ENCODE peak calls at places on chromosomes 3 and 15, in four cellular contexts. One of them, this sample, is unnamed.

GRCh38 chr3:145427355-145427754 is 733.6 kb downstream of the PLOD2 start:
- DNase-seq in SK-N-SH: no peak
- DNase-seq in K562: no peak
- DNase-seq in H1: no peak
- DNase-seq in this sample: no peak

GRCh38 chr3:3578723-3579122 is 220.5 kb upstream of the LRRN1 start:
- DNase-seq in SK-N-SH: no peak
- DNase-seq in K562: no peak
- DNase-seq in H1: no peak
- DNase-seq in this sample: no peak

GRCh38 chr15:53454535-53454842 is 305.0 kb downstream of the WDR72 start:
- DNase-seq in SK-N-SH: no peak
- DNase-seq in K562: no peak
- DNase-seq in H1: no peak
- DNase-seq in this sample: no peak

GRCh38 chr15:64690578-64691296 is 84.7 kb downstream of the RBPMS2 start:
- DNase-seq in SK-N-SH: no peak
- DNase-seq in K562: peak; percentile 31
- DNase-seq in H1: no peak
- DNase-seq in this sample: no peak

GRCh38 chr3:46496745-46497555 is 826 bp upstream of the RTP3 start:
- DNase-seq in SK-N-SH: no peak
- DNase-seq in K562: no peak
- DNase-seq in H1: peak; percentile 36
- DNase-seq in this sample: peak; percentile 8

GRCh38 chr3:169545606-169546005 is 117.9 kb downstream of the MECOM start:
- DNase-seq in SK-N-SH: peak; percentile 64
- DNase-seq in K562: no peak
- DNase-seq in H1: no peak
- DNase-seq in this sample: no peak

GRCh38 chr3:183468424-183468823 is 40.0 kb upstream of the MCF2L2 start:
- DNase-seq in SK-N-SH: no peak
- DNase-seq in K562: no peak
- DNase-seq in H1: no peak
- DNase-seq in this sample: no peak

GRCh38 chr3:195058311-195059005 is 212.5 kb downstream of the XXYLT1 start:
- DNase-seq in SK-N-SH: no peak
- DNase-seq in K562: no peak
- DNase-seq in H1: no peak
- DNase-seq in this sample: no peak

GRCh38 chr3:167228135-167228534 is 152.0 kb downstream of the ZBBX start:
- DNase-seq in SK-N-SH: no peak
- DNase-seq in K562: no peak
- DNase-seq in H1: no peak
- DNase-seq in this sample: no peak

GRCh38 chr3:185250247-185250646 is 3.6 kb downstream of the EHHADH start:
- DNase-seq in SK-N-SH: no peak
- DNase-seq in K562: no peak
- DNase-seq in H1: no peak
- DNase-seq in this sample: no peak

GRCh38 chr15:70062321-70062956 is 35.3 kb downstream of the TLE3 start:
- DNase-seq in SK-N-SH: peak; percentile 91
- DNase-seq in K562: no peak
- DNase-seq in H1: no peak
- DNase-seq in this sample: no peak

GRCh38 chr3:87798567-87798947 is 260.2 kb downstream of the CGGBP1 start:
- DNase-seq in SK-N-SH: no peak
- DNase-seq in K562: no peak
- DNase-seq in H1: no peak
- DNase-seq in this sample: no peak

GRCh38 chr15:68197170-68197492 is 8.0 kb downstream of the CALML4 start:
- DNase-seq in SK-N-SH: no peak
- DNase-seq in K562: no peak
- DNase-seq in H1: no peak
- DNase-seq in this sample: no peak

GRCh38 chr3:178067721-178068120 is 468.5 kb upstream of the KCNMB2 start:
- DNase-seq in SK-N-SH: no peak
- DNase-seq in K562: no peak
- DNase-seq in H1: no peak
- DNase-seq in this sample: no peak

GRCh38 chr3:123169492-123169929 is 32.2 kb upstream of the SEC22A start:
- DNase-seq in SK-N-SH: no peak
- DNase-seq in K562: no peak
- DNase-seq in H1: no peak
- DNase-seq in this sample: no peak

GRCh38 chr3:140022061-140022781 is 87.2 kb downstream of the CLSTN2 start:
- DNase-seq in SK-N-SH: peak; percentile 58
- DNase-seq in K562: no peak
- DNase-seq in H1: no peak
- DNase-seq in this sample: no peak

GRCh38 chr3:12891985-12892839 is 50.8 kb upstream of the RPL32 start:
- DNase-seq in SK-N-SH: peak; percentile 80
- DNase-seq in K562: peak; percentile 74
- DNase-seq in H1: no peak
- DNase-seq in this sample: no peak

GRCh38 chr3:45008117-45008516 is 18.0 kb upstream of the CLEC3B start:
- DNase-seq in SK-N-SH: no peak
- DNase-seq in K562: no peak
- DNase-seq in H1: no peak
- DNase-seq in this sample: no peak

GRCh38 chr3:39485547-39485946 is 18.1 kb downstream of the MOBP start:
- DNase-seq in SK-N-SH: no peak
- DNase-seq in K562: peak; percentile 55
- DNase-seq in H1: no peak
- DNase-seq in this sample: no peak

GRCh38 chr3:64306745-64307144 is 81.5 kb upstream of the PRICKLE2 start:
- DNase-seq in SK-N-SH: no peak
- DNase-seq in K562: no peak
- DNase-seq in H1: no peak
- DNase-seq in this sample: no peak

GRCh38 chr3:194447161-194447560 is 39.6 kb downstream of the ATP13A3 start:
- DNase-seq in SK-N-SH: no peak
- DNase-seq in K562: peak; percentile 38
- DNase-seq in H1: no peak
- DNase-seq in this sample: no peak

GRCh38 chr3:32297366-32297765 is 58.9 kb downstream of the CMTM8 start:
- DNase-seq in SK-N-SH: no peak
- DNase-seq in K562: no peak
- DNase-seq in H1: no peak
- DNase-seq in this sample: no peak
- TF ChIP-seq NRF1 in SK-N-SH: no peak
- TF ChIP-seq NRF1 in K562: no peak
- TF ChIP-seq NRF1 in H1: no peak
- TF ChIP-seq NRF1 in this sample: no peak

GRCh38 chr3:53677406-53677805 is 168.8 kb downstream of the CHDH start:
- DNase-seq in SK-N-SH: peak; percentile 40
- DNase-seq in K562: peak; percentile 7
- DNase-seq in H1: no peak
- DNase-seq in this sample: no peak

GRCh38 chr3:53675022-53675697 is 171.1 kb downstream of the CHDH start:
- DNase-seq in SK-N-SH: peak; percentile 31
- DNase-seq in K562: no peak
- DNase-seq in H1: no peak
- DNase-seq in this sample: no peak

GRCh38 chr3:53675942-53676341 is 170.3 kb downstream of the CHDH start:
- DNase-seq in SK-N-SH: no peak
- DNase-seq in K562: no peak
- DNase-seq in H1: no peak
- DNase-seq in this sample: no peak

GRCh38 chr3:53682807-53683206 is 163.4 kb downstream of the CHDH start:
- DNase-seq in SK-N-SH: no peak
- DNase-seq in K562: no peak
- DNase-seq in H1: no peak
- DNase-seq in this sample: no peak

GRCh38 chr3:53680026-53680425 is 166.2 kb downstream of the CHDH start:
- DNase-seq in SK-N-SH: peak; percentile 79
- DNase-seq in K562: no peak
- DNase-seq in H1: no peak
- DNase-seq in this sample: no peak
- TF ChIP-seq NRF1 in SK-N-SH: no peak
- TF ChIP-seq NRF1 in K562: no peak
- TF ChIP-seq NRF1 in H1: no peak
- TF ChIP-seq NRF1 in this sample: no peak

GRCh38 chr3:65398953-65399352 is 639.8 kb downstream of the MAGI1 start:
- DNase-seq in SK-N-SH: no peak
- DNase-seq in K562: no peak
- DNase-seq in H1: no peak
- DNase-seq in this sample: no peak
- TF ChIP-seq NRF1 in SK-N-SH: no peak
- TF ChIP-seq NRF1 in K562: no peak
- TF ChIP-seq NRF1 in H1: no peak
- TF ChIP-seq NRF1 in this sample: no peak

GRCh38 chr3:150603888-150604319 is 783 bp downstream of the SELENOT start:
- DNase-seq in SK-N-SH: no peak
- DNase-seq in K562: no peak
- DNase-seq in H1: no peak
- DNase-seq in this sample: no peak
- TF ChIP-seq NRF1 in SK-N-SH: no peak
- TF ChIP-seq NRF1 in K562: no peak
- TF ChIP-seq NRF1 in H1: no peak
- TF ChIP-seq NRF1 in this sample: no peak

DNA sequence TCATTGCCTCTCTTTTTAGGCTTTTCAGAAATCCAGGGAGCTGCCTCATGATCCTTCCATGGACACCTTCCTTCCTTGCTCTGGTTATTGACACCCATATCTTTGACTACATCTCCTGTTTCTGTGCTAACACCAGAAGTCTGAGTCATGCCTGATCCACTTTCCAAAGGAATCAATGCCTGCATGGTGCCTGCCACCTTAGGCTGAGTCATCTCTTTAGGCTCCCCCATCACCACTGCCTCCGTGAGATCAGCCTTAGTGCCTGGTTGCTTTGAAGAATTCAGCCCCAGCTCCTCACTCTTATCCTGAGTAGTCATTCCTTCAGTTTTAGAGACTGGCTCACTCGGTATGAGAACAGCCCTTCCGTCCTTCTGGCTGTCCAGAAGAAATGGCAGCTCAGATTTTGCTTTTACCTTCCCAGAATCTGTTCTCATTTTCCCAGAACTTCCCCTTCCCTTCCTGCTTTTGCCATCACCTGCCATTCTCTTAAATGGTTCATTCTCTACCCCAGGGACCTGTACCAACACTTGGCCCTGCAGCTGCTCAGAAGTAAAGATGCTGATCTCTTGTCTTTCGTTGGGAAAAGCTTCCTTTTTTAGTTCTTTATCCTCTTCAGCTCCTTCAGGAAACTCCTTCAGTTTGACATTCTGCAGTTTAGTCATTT is 105.3 kb downstream of the MAP4 start:
- DNase-seq in SK-N-SH: peak; percentile 16
- DNase-seq in K562: peak; percentile 64
- DNase-seq in H1: peak; percentile 10
- DNase-seq in this sample: no peak
- TF ChIP-seq NRF1 in SK-N-SH: no peak
- TF ChIP-seq NRF1 in K562: no peak
- TF ChIP-seq NRF1 in H1: no peak
- TF ChIP-seq NRF1 in this sample: no peak

GRCh38 chr3:143157957-143158548 is 38.5 kb downstream of the CHST2 start:
- DNase-seq in SK-N-SH: no peak
- DNase-seq in K562: no peak
- DNase-seq in H1: no peak
- DNase-seq in this sample: no peak
- TF ChIP-seq NRF1 in SK-N-SH: no peak
- TF ChIP-seq NRF1 in K562: no peak
- TF ChIP-seq NRF1 in H1: no peak
- TF ChIP-seq NRF1 in this sample: no peak

This sample was measured in GM12878.